ENCODE peak calls at places on chromosome 19, in nine cellular contexts. One of them, this sample, is unnamed.

GRCh38 chr19:18742838-18743237 is 48.3 kb downstream of the COMP start:
- DNase-seq in GM23338: no peak
- DNase-seq in hepatic stellate cell: no peak
- DNase-seq in stimulated activated CD4-positive, alpha-beta T cell treated with anti-CD3 and anti-CD28 coated beads, Interleukin-15, amount 100 ng/mL, for 1 hour: no peak
- DNase-seq in NCI-H1694: no peak
- DNase-seq in left colon: peak; percentile 78
- DNase-seq in activated CD4-positive, alpha-beta T cell treated with anti-CD3 and anti-CD28 coated beads, Interleukin-2, amount 50 U/mL, for 48 hours: no peak
- DNase-seq in AG08396: no peak
- DNase-seq in dermis microvascular lymphatic vessel endothelial cell: no peak
- DNase-seq in this sample: no peak

GRCh38 chr19:16520986-16521624 is 21.1 kb downstream of the CHERP start:
- DNase-seq in GM23338: no peak
- DNase-seq in hepatic stellate cell: no peak
- DNase-seq in stimulated activated CD4-positive, alpha-beta T cell treated with anti-CD3 and anti-CD28 coated beads, Interleukin-15, amount 100 ng/mL, for 1 hour: no peak
- DNase-seq in NCI-H1694: no peak
- DNase-seq in left colon: no peak
- DNase-seq in activated CD4-positive, alpha-beta T cell treated with anti-CD3 and anti-CD28 coated beads, Interleukin-2, amount 50 U/mL, for 48 hours: no peak
- DNase-seq in AG08396: no peak
- DNase-seq in dermis microvascular lymphatic vessel endothelial cell: no peak
- DNase-seq in this sample: no peak

GRCh38 chr19:45874620-45874966 is 10.5 kb downstream of the FOXA3 start:
- DNase-seq in GM23338: no peak
- DNase-seq in hepatic stellate cell: no peak
- DNase-seq in stimulated activated CD4-positive, alpha-beta T cell treated with anti-CD3 and anti-CD28 coated beads, Interleukin-15, amount 100 ng/mL, for 1 hour: no peak
- DNase-seq in NCI-H1694: no peak
- DNase-seq in left colon: no peak
- DNase-seq in activated CD4-positive, alpha-beta T cell treated with anti-CD3 and anti-CD28 coated beads, Interleukin-2, amount 50 U/mL, for 48 hours: no peak
- DNase-seq in AG08396: no peak
- DNase-seq in dermis microvascular lymphatic vessel endothelial cell: no peak
- DNase-seq in this sample: no peak

GRCh38 chr19:55624109-55625003 is at the start of gene ZNF784:
- DNase-seq in GM23338: peak; percentile 96
- DNase-seq in hepatic stellate cell: peak; percentile 94
- DNase-seq in stimulated activated CD4-positive, alpha-beta T cell treated with anti-CD3 and anti-CD28 coated beads, Interleukin-15, amount 100 ng/mL, for 1 hour: peak; percentile 92
- DNase-seq in NCI-H1694: peak; percentile 84
- DNase-seq in left colon: peak; percentile 85
- DNase-seq in activated CD4-positive, alpha-beta T cell treated with anti-CD3 and anti-CD28 coated beads, Interleukin-2, amount 50 U/mL, for 48 hours: peak; percentile 91
- DNase-seq in AG08396: peak; percentile 97
- DNase-seq in dermis microvascular lymphatic vessel endothelial cell: peak; percentile 84
- DNase-seq in this sample: peak; percentile 83

GRCh38 chr19:47228168-47228936 is 2.6 kb downstream of the BBC3 start:
- DNase-seq in GM23338: peak; percentile 67
- DNase-seq in hepatic stellate cell: peak; percentile 57
- DNase-seq in stimulated activated CD4-positive, alpha-beta T cell treated with anti-CD3 and anti-CD28 coated beads, Interleukin-15, amount 100 ng/mL, for 1 hour: no peak
- DNase-seq in NCI-H1694: no peak
- DNase-seq in left colon: peak; percentile 68
- DNase-seq in activated CD4-positive, alpha-beta T cell treated with anti-CD3 and anti-CD28 coated beads, Interleukin-2, amount 50 U/mL, for 48 hours: peak; percentile 43
- DNase-seq in AG08396: no peak
- DNase-seq in dermis microvascular lymphatic vessel endothelial cell: no peak
- DNase-seq in this sample: no peak

GRCh38 chr19:1855828-1856255 is 7.5 kb downstream of the KLF16 start:
- DNase-seq in GM23338: no peak
- DNase-seq in hepatic stellate cell: no peak
- DNase-seq in stimulated activated CD4-positive, alpha-beta T cell treated with anti-CD3 and anti-CD28 coated beads, Interleukin-15, amount 100 ng/mL, for 1 hour: no peak
- DNase-seq in NCI-H1694: no peak
- DNase-seq in left colon: no peak
- DNase-seq in activated CD4-positive, alpha-beta T cell treated with anti-CD3 and anti-CD28 coated beads, Interleukin-2, amount 50 U/mL, for 48 hours: peak; percentile 49
- DNase-seq in AG08396: no peak
- DNase-seq in dermis microvascular lymphatic vessel endothelial cell: no peak
- DNase-seq in this sample: no peak

GRCh38 chr19:2324220-2324948 is 4.0 kb downstream of the LSM7 start:
- DNase-seq in GM23338: no peak
- DNase-seq in hepatic stellate cell: no peak
- DNase-seq in stimulated activated CD4-positive, alpha-beta T cell treated with anti-CD3 and anti-CD28 coated beads, Interleukin-15, amount 100 ng/mL, for 1 hour: no peak
- DNase-seq in NCI-H1694: no peak
- DNase-seq in left colon: no peak
- DNase-seq in activated CD4-positive, alpha-beta T cell treated with anti-CD3 and anti-CD28 coated beads, Interleukin-2, amount 50 U/mL, for 48 hours: no peak
- DNase-seq in AG08396: no peak
- DNase-seq in dermis microvascular lymphatic vessel endothelial cell: no peak
- DNase-seq in this sample: no peak

GRCh38 chr19:45577111-45577905 is 7.3 kb downstream of the OPA3 start:
- DNase-seq in GM23338: peak; percentile 54
- DNase-seq in hepatic stellate cell: peak; percentile 88
- DNase-seq in stimulated activated CD4-positive, alpha-beta T cell treated with anti-CD3 and anti-CD28 coated beads, Interleukin-15, amount 100 ng/mL, for 1 hour: no peak
- DNase-seq in NCI-H1694: no peak
- DNase-seq in left colon: peak; percentile 66
- DNase-seq in activated CD4-positive, alpha-beta T cell treated with anti-CD3 and anti-CD28 coated beads, Interleukin-2, amount 50 U/mL, for 48 hours: no peak
- DNase-seq in AG08396: peak; percentile 83
- DNase-seq in dermis microvascular lymphatic vessel endothelial cell: no peak
- DNase-seq in this sample: no peak

GRCh38 chr19:12778020-12778904 is 2.9 kb upstream of the HOOK2 start:
- DNase-seq in GM23338: peak; percentile 68
- DNase-seq in hepatic stellate cell: peak; percentile 86
- DNase-seq in stimulated activated CD4-positive, alpha-beta T cell treated with anti-CD3 and anti-CD28 coated beads, Interleukin-15, amount 100 ng/mL, for 1 hour: no peak
- DNase-seq in NCI-H1694: peak; percentile 84
- DNase-seq in left colon: peak; percentile 83
- DNase-seq in activated CD4-positive, alpha-beta T cell treated with anti-CD3 and anti-CD28 coated beads, Interleukin-2, amount 50 U/mL, for 48 hours: peak; percentile 64
- DNase-seq in AG08396: peak; percentile 71
- DNase-seq in dermis microvascular lymphatic vessel endothelial cell: no peak
- DNase-seq in this sample: no peak

GRCh38 chr19:16324384-16325160 is at the start of gene KLF2:
- DNase-seq in GM23338: peak; percentile 77
- DNase-seq in hepatic stellate cell: peak; percentile 97
- DNase-seq in stimulated activated CD4-positive, alpha-beta T cell treated with anti-CD3 and anti-CD28 coated beads, Interleukin-15, amount 100 ng/mL, for 1 hour: peak; percentile 67
- DNase-seq in NCI-H1694: peak; percentile 10
- DNase-seq in left colon: peak; percentile 87
- DNase-seq in activated CD4-positive, alpha-beta T cell treated with anti-CD3 and anti-CD28 coated beads, Interleukin-2, amount 50 U/mL, for 48 hours: peak; percentile 74
- DNase-seq in AG08396: peak; percentile 98
- DNase-seq in dermis microvascular lymphatic vessel endothelial cell: peak; percentile 86
- DNase-seq in this sample: peak; percentile 57

GRCh38 chr19:30453768-30454167 is 81.6 kb downstream of the ZNF536 start:
- DNase-seq in GM23338: no peak
- DNase-seq in hepatic stellate cell: no peak
- DNase-seq in stimulated activated CD4-positive, alpha-beta T cell treated with anti-CD3 and anti-CD28 coated beads, Interleukin-15, amount 100 ng/mL, for 1 hour: no peak
- DNase-seq in NCI-H1694: no peak
- DNase-seq in left colon: no peak
- DNase-seq in activated CD4-positive, alpha-beta T cell treated with anti-CD3 and anti-CD28 coated beads, Interleukin-2, amount 50 U/mL, for 48 hours: no peak
- DNase-seq in AG08396: no peak
- DNase-seq in dermis microvascular lymphatic vessel endothelial cell: no peak
- DNase-seq in this sample: no peak

GRCh38 chr19:18063463-18063862 is 23.3 kb downstream of the IL12RB1 start:
- DNase-seq in GM23338: peak; percentile 52
- DNase-seq in hepatic stellate cell: no peak
- DNase-seq in stimulated activated CD4-positive, alpha-beta T cell treated with anti-CD3 and anti-CD28 coated beads, Interleukin-15, amount 100 ng/mL, for 1 hour: no peak
- DNase-seq in NCI-H1694: peak; percentile 33
- DNase-seq in left colon: no peak
- DNase-seq in activated CD4-positive, alpha-beta T cell treated with anti-CD3 and anti-CD28 coated beads, Interleukin-2, amount 50 U/mL, for 48 hours: peak; percentile 49
- DNase-seq in AG08396: no peak
- DNase-seq in dermis microvascular lymphatic vessel endothelial cell: no peak
- DNase-seq in this sample: no peak

GRCh38 chr19:2775556-2776430 is 7.3 kb downstream of the SGTA start:
- DNase-seq in GM23338: no peak
- DNase-seq in hepatic stellate cell: peak; percentile 87
- DNase-seq in stimulated activated CD4-positive, alpha-beta T cell treated with anti-CD3 and anti-CD28 coated beads, Interleukin-15, amount 100 ng/mL, for 1 hour: peak; percentile 47
- DNase-seq in NCI-H1694: no peak
- DNase-seq in left colon: peak; percentile 62
- DNase-seq in activated CD4-positive, alpha-beta T cell treated with anti-CD3 and anti-CD28 coated beads, Interleukin-2, amount 50 U/mL, for 48 hours: peak; percentile 76
- DNase-seq in AG08396: no peak
- DNase-seq in dermis microvascular lymphatic vessel endothelial cell: peak; percentile 78
- DNase-seq in this sample: no peak

GRCh38 chr19:46866407-46867132 is 5.8 kb downstream of the ARHGAP35 start:
- DNase-seq in GM23338: no peak
- DNase-seq in hepatic stellate cell: no peak
- DNase-seq in stimulated activated CD4-positive, alpha-beta T cell treated with anti-CD3 and anti-CD28 coated beads, Interleukin-15, amount 100 ng/mL, for 1 hour: no peak
- DNase-seq in NCI-H1694: no peak
- DNase-seq in left colon: no peak
- DNase-seq in activated CD4-positive, alpha-beta T cell treated with anti-CD3 and anti-CD28 coated beads, Interleukin-2, amount 50 U/mL, for 48 hours: no peak
- DNase-seq in AG08396: no peak
- DNase-seq in dermis microvascular lymphatic vessel endothelial cell: no peak
- DNase-seq in this sample: no peak

GRCh38 chr19:54462072-54462712 is 1.4 kb downstream of the LENG9 start:
- DNase-seq in GM23338: no peak
- DNase-seq in hepatic stellate cell: no peak
- DNase-seq in stimulated activated CD4-positive, alpha-beta T cell treated with anti-CD3 and anti-CD28 coated beads, Interleukin-15, amount 100 ng/mL, for 1 hour: no peak
- DNase-seq in NCI-H1694: no peak
- DNase-seq in left colon: peak; percentile 53
- DNase-seq in activated CD4-positive, alpha-beta T cell treated with anti-CD3 and anti-CD28 coated beads, Interleukin-2, amount 50 U/mL, for 48 hours: peak; percentile 23
- DNase-seq in AG08396: no peak
- DNase-seq in dermis microvascular lymphatic vessel endothelial cell: no peak
- DNase-seq in this sample: no peak

GRCh38 chr19:50626011-50626410 is 13.7 kb downstream of the SYT3 start:
- DNase-seq in GM23338: no peak
- DNase-seq in hepatic stellate cell: no peak
- DNase-seq in stimulated activated CD4-positive, alpha-beta T cell treated with anti-CD3 and anti-CD28 coated beads, Interleukin-15, amount 100 ng/mL, for 1 hour: no peak
- DNase-seq in NCI-H1694: no peak
- DNase-seq in left colon: no peak
- DNase-seq in activated CD4-positive, alpha-beta T cell treated with anti-CD3 and anti-CD28 coated beads, Interleukin-2, amount 50 U/mL, for 48 hours: no peak
- DNase-seq in AG08396: no peak
- DNase-seq in dermis microvascular lymphatic vessel endothelial cell: no peak
- DNase-seq in this sample: no peak

GRCh38 chr19:14517446-14517839 is 754 bp downstream of the DNAJB1 start:
- DNase-seq in GM23338: no peak
- DNase-seq in hepatic stellate cell: peak; percentile 42
- DNase-seq in stimulated activated CD4-positive, alpha-beta T cell treated with anti-CD3 and anti-CD28 coated beads, Interleukin-15, amount 100 ng/mL, for 1 hour: no peak
- DNase-seq in NCI-H1694: no peak
- DNase-seq in left colon: no peak
- DNase-seq in activated CD4-positive, alpha-beta T cell treated with anti-CD3 and anti-CD28 coated beads, Interleukin-2, amount 50 U/mL, for 48 hours: no peak
- DNase-seq in AG08396: no peak
- DNase-seq in dermis microvascular lymphatic vessel endothelial cell: no peak
- DNase-seq in this sample: no peak

GRCh38 chr19:30559446-30559845 is 187.3 kb downstream of the ZNF536 start:
- DNase-seq in GM23338: no peak
- DNase-seq in hepatic stellate cell: no peak
- DNase-seq in stimulated activated CD4-positive, alpha-beta T cell treated with anti-CD3 and anti-CD28 coated beads, Interleukin-15, amount 100 ng/mL, for 1 hour: no peak
- DNase-seq in NCI-H1694: no peak
- DNase-seq in left colon: no peak
- DNase-seq in activated CD4-positive, alpha-beta T cell treated with anti-CD3 and anti-CD28 coated beads, Interleukin-2, amount 50 U/mL, for 48 hours: no peak
- DNase-seq in AG08396: no peak
- DNase-seq in dermis microvascular lymphatic vessel endothelial cell: no peak
- DNase-seq in this sample: no peak

GRCh38 chr19:4722671-4723464 is 774 bp downstream of the DPP9 start:
- DNase-seq in GM23338: no peak
- DNase-seq in hepatic stellate cell: peak; percentile 95
- DNase-seq in stimulated activated CD4-positive, alpha-beta T cell treated with anti-CD3 and anti-CD28 coated beads, Interleukin-15, amount 100 ng/mL, for 1 hour: no peak
- DNase-seq in NCI-H1694: peak; percentile 7
- DNase-seq in left colon: peak; percentile 46
- DNase-seq in activated CD4-positive, alpha-beta T cell treated with anti-CD3 and anti-CD28 coated beads, Interleukin-2, amount 50 U/mL, for 48 hours: peak; percentile 11
- DNase-seq in AG08396: peak; percentile 54
- DNase-seq in dermis microvascular lymphatic vessel endothelial cell: no peak
- DNase-seq in this sample: no peak

GRCh38 chr19:19552811-19553210 is 14.7 kb downstream of the CILP2 start:
- DNase-seq in GM23338: peak; percentile 79
- DNase-seq in hepatic stellate cell: peak; percentile 97
- DNase-seq in stimulated activated CD4-positive, alpha-beta T cell treated with anti-CD3 and anti-CD28 coated beads, Interleukin-15, amount 100 ng/mL, for 1 hour: no peak
- DNase-seq in NCI-H1694: peak; percentile 10
- DNase-seq in left colon: no peak
- DNase-seq in activated CD4-positive, alpha-beta T cell treated with anti-CD3 and anti-CD28 coated beads, Interleukin-2, amount 50 U/mL, for 48 hours: peak; percentile 38
- DNase-seq in AG08396: peak; percentile 82
- DNase-seq in dermis microvascular lymphatic vessel endothelial cell: no peak
- DNase-seq in this sample: no peak

GRCh38 chr19:18160441-18160791 is 7.5 kb downstream of the PIK3R2 start:
- DNase-seq in GM23338: no peak
- DNase-seq in hepatic stellate cell: no peak
- DNase-seq in stimulated activated CD4-positive, alpha-beta T cell treated with anti-CD3 and anti-CD28 coated beads, Interleukin-15, amount 100 ng/mL, for 1 hour: no peak
- DNase-seq in NCI-H1694: no peak
- DNase-seq in left colon: no peak
- DNase-seq in activated CD4-positive, alpha-beta T cell treated with anti-CD3 and anti-CD28 coated beads, Interleukin-2, amount 50 U/mL, for 48 hours: peak; percentile 10
- DNase-seq in AG08396: no peak
- DNase-seq in dermis microvascular lymphatic vessel endothelial cell: no peak
- DNase-seq in this sample: no peak

GRCh38 chr19:4933528-4933927 is 24.2 kb downstream of the UHRF1 start:
- DNase-seq in GM23338: no peak
- DNase-seq in hepatic stellate cell: no peak
- DNase-seq in stimulated activated CD4-positive, alpha-beta T cell treated with anti-CD3 and anti-CD28 coated beads, Interleukin-15, amount 100 ng/mL, for 1 hour: no peak
- DNase-seq in NCI-H1694: no peak
- DNase-seq in left colon: peak; percentile 55
- DNase-seq in activated CD4-positive, alpha-beta T cell treated with anti-CD3 and anti-CD28 coated beads, Interleukin-2, amount 50 U/mL, for 48 hours: no peak
- DNase-seq in AG08396: no peak
- DNase-seq in dermis microvascular lymphatic vessel endothelial cell: no peak
- DNase-seq in this sample: no peak

GRCh38 chr19:51448011-51448744 is 10.1 kb downstream of the SIGLEC8 start:
- DNase-seq in GM23338: no peak
- DNase-seq in hepatic stellate cell: no peak
- DNase-seq in stimulated activated CD4-positive, alpha-beta T cell treated with anti-CD3 and anti-CD28 coated beads, Interleukin-15, amount 100 ng/mL, for 1 hour: no peak
- DNase-seq in NCI-H1694: no peak
- DNase-seq in left colon: no peak
- DNase-seq in activated CD4-positive, alpha-beta T cell treated with anti-CD3 and anti-CD28 coated beads, Interleukin-2, amount 50 U/mL, for 48 hours: peak; percentile 61
- DNase-seq in AG08396: no peak
- DNase-seq in dermis microvascular lymphatic vessel endothelial cell: no peak
- DNase-seq in this sample: no peak

This sample was measured in smooth muscle cell of the brain vasculature.